ENCODE peak calls at places on chromosomes 2 and 18, in four cellular contexts. T is HL-60, J is GM12864, Z is neural progenitor cell. O is an unnamed sample.

GRCh38 chr2:232577841-232578240 is 27.4 kb downstream of the EIF4E2 start:
- DNase-seq in T (no peak), J (no peak), Z (peak; percentile 14), O (no peak)

GRCh38 chr18:78431606-78432005 is 548.0 kb upstream of the SALL3 start:
- DNase-seq in T (no peak), J (no peak), Z (peak; percentile 46), O (no peak)

GRCh38 chr18:50830544-50830943 is 10.7 kb upstream of the MRO start:
- DNase-seq in T (no peak), J (peak; percentile 27), Z (no peak), O (no peak)

GRCh38 chr2:219404954-219405353 is 13.2 kb upstream of the DES start:
- DNase-seq in T (no peak), J (no peak), Z (peak; percentile 51), O (no peak)

GRCh38 chr2:4914551-4914950 is 777.6 kb upstream of the SOX11 start:
- DNase-seq in T (no peak), J (no peak), Z (no peak), O (no peak)

GRCh38 chr2:102736607-102737409 is 25.0 kb upstream of the TMEM182 start:
- DNase-seq in T (peak; percentile 71), J (no peak), Z (peak; percentile 90), O (peak; percentile 25)

GRCh38 chr2:23241106-23241505 is 143.9 kb upstream of the KLHL29 start:
- DNase-seq in T (no peak), J (no peak), Z (no peak), O (no peak)

GRCh38 chr2:232024457-232024856 is 62.9 kb downstream of the DIS3L2 start:
- DNase-seq in T (no peak), J (no peak), Z (no peak), O (no peak)

GRCh38 chr2:38439226-38439612 is 62.1 kb upstream of the ATL2 start:
- DNase-seq in T (no peak), J (no peak), Z (no peak), O (no peak)

GRCh38 chr2:163887182-163887581 is 151.4 kb upstream of the FIGN start:
- DNase-seq in T (no peak), J (no peak), Z (no peak), O (no peak)

GRCh38 chr2:31349684-31350083 is 64.9 kb downstream of the XDH start:
- DNase-seq in T (no peak), J (no peak), Z (no peak), O (no peak)
- TF ChIP-seq CTCF in T (no peak), J (no peak), Z (no peak), O (no peak)

DNA sequence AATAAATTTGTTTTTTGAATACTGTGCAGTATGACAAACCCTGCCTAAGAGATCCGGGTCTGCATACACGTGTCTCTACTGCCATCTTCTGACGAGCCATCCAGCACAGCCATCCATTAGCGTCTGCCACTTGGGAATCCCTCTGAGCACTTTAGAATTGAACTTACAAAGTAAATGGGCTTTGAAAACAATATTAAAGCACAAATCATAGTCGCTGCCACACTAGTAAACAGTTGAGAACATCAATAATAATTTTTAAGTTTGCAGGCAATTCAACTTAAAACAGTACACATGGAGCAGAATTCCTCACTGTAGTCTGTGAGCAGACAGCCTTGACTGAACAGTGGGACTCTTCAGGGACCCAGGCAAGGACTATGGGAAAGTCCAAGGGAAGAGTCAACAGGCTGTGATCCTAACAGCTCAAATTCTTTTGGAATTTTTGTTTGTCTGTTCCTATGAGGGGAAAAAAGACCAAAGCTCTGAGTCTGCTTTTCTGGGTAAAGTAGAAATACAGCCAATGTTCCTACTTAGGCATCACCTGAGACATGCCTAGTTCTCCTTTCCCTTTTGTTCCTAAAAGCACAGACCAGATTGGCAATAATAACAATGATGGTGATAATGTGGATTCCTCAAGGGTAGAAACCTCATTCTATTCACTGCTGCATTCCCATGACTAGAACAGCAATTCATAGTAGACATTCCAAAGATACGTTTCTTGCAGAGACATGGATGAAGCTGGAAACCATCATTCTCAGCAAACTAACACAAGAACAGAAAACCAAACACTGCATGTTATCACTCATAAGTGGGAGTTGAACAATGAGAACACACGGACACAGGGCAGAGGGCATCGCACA is 92.9 kb downstream of the MREG start:
- DNase-seq in T (peak; percentile 55), J (peak; percentile 57), Z (peak; percentile 73), O (peak; percentile 69)
- TF ChIP-seq CTCF in T (peak; percentile 89), J (peak; percentile 85), Z (peak; percentile 87), O (peak; percentile 89)

DNA sequence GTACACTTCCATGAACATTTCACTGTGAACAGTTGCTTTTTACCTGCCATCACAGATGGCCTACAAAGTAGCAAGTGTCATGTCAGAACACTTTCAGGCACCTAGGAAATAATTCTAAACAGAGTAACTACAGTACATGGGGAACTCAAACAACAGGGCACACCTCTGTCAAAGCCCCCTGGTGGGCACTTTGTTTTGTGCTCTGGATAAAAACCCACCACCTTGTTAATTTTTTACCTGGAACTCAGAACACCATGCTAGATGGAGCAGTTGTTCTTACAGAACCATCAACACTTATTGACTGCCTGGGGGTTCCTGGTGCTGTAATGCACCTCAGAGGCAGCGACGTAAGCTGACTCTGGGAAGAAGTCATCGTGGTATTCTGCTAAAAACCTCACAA is 2.3 kb downstream of the MSL3B start:
- DNase-seq in T (no peak), J (no peak), Z (peak; percentile 21), O (no peak)
- TF ChIP-seq CTCF in T (no peak), J (peak; percentile 42), Z (peak; percentile 42), O (peak; percentile 67)

GRCh38 chr2:141911485-141912066 is 219.2 kb downstream of the LRP1B start:
- DNase-seq in T (peak; percentile 18), J (peak; percentile 4), Z (peak; percentile 75), O (no peak)
- TF ChIP-seq CTCF in T (peak; percentile 12), J (peak; percentile 50), Z (peak; percentile 64), O (peak; percentile 68)

GRCh38 chr2:205763708-205764501 is 81.6 kb downstream of the NRP2 start:
- DNase-seq in T (peak; percentile 19), J (no peak), Z (peak; percentile 86), O (peak; percentile 89)
- TF ChIP-seq CTCF in T (no peak), J (no peak), Z (peak; percentile 97), O (peak; percentile 80)

GRCh38 chr2:14082640-14083039 is 549.9 kb upstream of the LRATD1 start:
- DNase-seq in T (no peak), J (no peak), Z (no peak), O (no peak)
- TF ChIP-seq CTCF in T (no peak), J (no peak), Z (no peak), O (no peak)

DNA sequence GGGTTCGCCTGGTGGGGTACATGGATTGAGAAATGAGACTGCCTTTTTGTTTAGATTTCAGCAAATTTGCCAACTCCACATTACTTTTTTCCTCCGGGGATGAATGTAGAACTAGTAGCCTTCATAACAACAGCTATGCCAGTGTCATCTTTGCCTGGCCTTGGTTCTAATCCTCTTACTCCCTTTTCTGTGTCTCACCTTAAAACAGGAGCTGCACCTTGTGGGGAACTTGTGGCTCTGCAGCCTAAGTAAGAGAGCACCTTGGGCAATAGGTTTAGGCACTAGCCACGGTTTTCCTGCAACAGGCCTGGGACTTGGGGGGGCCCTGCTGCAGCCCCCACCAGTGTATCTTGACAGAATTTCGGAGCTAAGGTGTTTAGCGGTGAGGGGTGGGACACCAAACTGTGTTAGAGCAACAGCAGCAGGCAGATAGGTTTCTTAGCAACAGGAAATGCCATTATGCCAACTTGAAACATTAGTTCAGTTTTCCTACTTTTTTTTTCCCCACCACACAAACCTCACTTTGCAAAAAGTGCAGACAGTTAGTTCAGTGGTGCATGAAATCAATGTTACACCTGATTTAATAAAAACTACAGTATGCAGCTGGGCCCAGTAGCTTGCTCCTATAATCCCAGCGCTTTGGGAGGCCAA is 173.7 kb downstream of the PRKCE start:
- DNase-seq in T (no peak), J (no peak), Z (no peak), O (no peak)
- TF ChIP-seq CTCF in T (no peak), J (peak; percentile 24), Z (no peak), O (no peak)

DNA sequence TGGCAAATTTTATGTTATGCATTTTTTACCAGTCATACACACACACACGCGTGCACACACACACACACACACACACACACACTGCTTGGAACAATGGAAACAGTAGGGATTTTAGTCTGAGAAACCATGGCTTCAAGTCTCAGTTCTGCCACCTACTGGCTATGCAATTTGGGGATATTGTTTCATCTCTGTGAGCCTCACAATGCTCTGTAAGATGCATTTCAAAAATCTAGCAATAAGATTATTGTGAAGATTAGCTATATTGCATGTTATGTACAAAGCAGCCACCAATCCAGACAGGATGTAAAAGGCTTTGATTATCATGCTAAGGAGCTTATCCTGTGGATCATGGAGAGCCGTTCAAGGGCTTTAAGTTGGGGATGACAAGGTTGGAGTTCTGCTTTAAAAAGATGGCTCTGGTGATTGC is 401.4 kb downstream of the NBAS start:
- DNase-seq in T (peak; percentile 45), J (no peak), Z (peak; percentile 54), O (peak; percentile 62)
- TF ChIP-seq CTCF in T (peak; percentile 59), J (peak; percentile 66), Z (peak; percentile 65), O (peak; percentile 78)

DNA sequence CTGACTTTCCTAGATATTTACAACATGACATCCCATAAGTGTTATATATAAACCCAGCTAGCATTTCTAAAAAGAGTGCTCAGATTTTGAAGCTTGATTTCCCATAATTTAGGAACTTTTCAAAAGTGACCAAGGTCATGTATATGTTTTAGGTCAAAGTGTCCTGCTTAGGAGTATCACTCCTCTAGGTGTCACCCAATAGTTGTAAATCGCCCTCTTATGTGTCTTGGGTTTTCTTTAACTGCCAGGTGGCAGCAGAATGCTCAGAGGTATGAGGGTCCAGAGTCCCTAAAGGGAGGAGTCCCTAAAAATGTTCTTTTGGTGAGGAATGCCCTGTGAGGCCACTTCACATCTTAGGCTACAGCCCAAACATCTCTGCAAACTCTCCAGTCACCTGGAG is 358.3 kb downstream of the CELF4 start:
- DNase-seq in T (no peak), J (no peak), Z (no peak), O (no peak)
- TF ChIP-seq CTCF in T (no peak), J (no peak), Z (no peak), O (no peak)

O was measured in HFFc6.